ENCODE peak calls at places on chromosome 4, in eight cellular contexts. One of them, this sample, is unnamed.

GRCh38 chr4:69787879-69788278 is 27.5 kb upstream of the SULT1B1 start:
- DNase-seq in adrenal gland: no peak
- DNase-seq in cardiac fibroblast: peak; percentile 52
- DNase-seq in HFF-Myc: no peak
- DNase-seq in upper lobe of right lung: no peak
- DNase-seq in HepG2: no peak
- DNase-seq in Peyer's patch: no peak
- DNase-seq in stomach: no peak
- DNase-seq in this sample: no peak

GRCh38 chr4:2949782-2950125 is 13.5 kb downstream of the NOP14 start:
- DNase-seq in HepG2: no peak
- DNase-seq in upper lobe of right lung: no peak
- DNase-seq in stomach: no peak
- DNase-seq in cardiac fibroblast: no peak
- DNase-seq in HFF-Myc: no peak
- DNase-seq in adrenal gland: no peak
- DNase-seq in Peyer's patch: no peak
- DNase-seq in this sample: no peak

GRCh38 chr4:110139815-110140214 is 58.6 kb downstream of the ELOVL6 start:
- DNase-seq in HFF-Myc: no peak
- DNase-seq in adrenal gland: no peak
- DNase-seq in Peyer's patch: no peak
- DNase-seq in HepG2: no peak
- DNase-seq in cardiac fibroblast: no peak
- DNase-seq in upper lobe of right lung: no peak
- DNase-seq in stomach: no peak
- DNase-seq in this sample: no peak

GRCh38 chr4:164780839-164781238 is 26.9 kb downstream of the SMIM31 start:
- DNase-seq in upper lobe of right lung: no peak
- DNase-seq in HepG2: no peak
- DNase-seq in adrenal gland: no peak
- DNase-seq in Peyer's patch: no peak
- DNase-seq in stomach: no peak
- DNase-seq in HFF-Myc: no peak
- DNase-seq in cardiac fibroblast: no peak
- DNase-seq in this sample: no peak

GRCh38 chr4:77025643-77026321 is 50.0 kb downstream of the CCNI start:
- DNase-seq in HepG2: no peak
- DNase-seq in stomach: no peak
- DNase-seq in Peyer's patch: no peak
- DNase-seq in upper lobe of right lung: no peak
- DNase-seq in cardiac fibroblast: peak; percentile 73
- DNase-seq in adrenal gland: no peak
- DNase-seq in HFF-Myc: no peak
- DNase-seq in this sample: peak; percentile 55

GRCh38 chr4:151206241-151207005 is 70.5 kb upstream of the PRSS48 start:
- DNase-seq in HepG2: no peak
- DNase-seq in HFF-Myc: no peak
- DNase-seq in Peyer's patch: no peak
- DNase-seq in upper lobe of right lung: no peak
- DNase-seq in cardiac fibroblast: peak; percentile 46
- DNase-seq in stomach: no peak
- DNase-seq in adrenal gland: no peak
- DNase-seq in this sample: no peak

GRCh38 chr4:143559757-143560147 is 46.2 kb downstream of the SMARCA5 start:
- DNase-seq in HepG2: no peak
- DNase-seq in cardiac fibroblast: no peak
- DNase-seq in Peyer's patch: peak; percentile 18
- DNase-seq in stomach: no peak
- DNase-seq in adrenal gland: no peak
- DNase-seq in upper lobe of right lung: no peak
- DNase-seq in HFF-Myc: no peak
- DNase-seq in this sample: no peak

GRCh38 chr4:174218127-174218790 is 65.2 kb downstream of the FBXO8 start:
- DNase-seq in upper lobe of right lung: no peak
- DNase-seq in cardiac fibroblast: no peak
- DNase-seq in Peyer's patch: no peak
- DNase-seq in HFF-Myc: no peak
- DNase-seq in HepG2: no peak
- DNase-seq in stomach: no peak
- DNase-seq in adrenal gland: peak; percentile 22
- DNase-seq in this sample: peak; percentile 5

GRCh38 chr4:68905598-68906237 is 45.9 kb downstream of the UGT2A3 start:
- DNase-seq in Peyer's patch: no peak
- DNase-seq in stomach: peak; percentile 43
- DNase-seq in upper lobe of right lung: no peak
- DNase-seq in HFF-Myc: no peak
- DNase-seq in HepG2: no peak
- DNase-seq in cardiac fibroblast: no peak
- DNase-seq in adrenal gland: no peak
- DNase-seq in this sample: no peak

GRCh38 chr4:168587326-168588125 is 90.7 kb downstream of the PALLD start:
- DNase-seq in HepG2: no peak
- DNase-seq in upper lobe of right lung: no peak
- DNase-seq in stomach: no peak
- DNase-seq in adrenal gland: no peak
- DNase-seq in cardiac fibroblast: peak; percentile 93
- DNase-seq in Peyer's patch: no peak
- DNase-seq in HFF-Myc: no peak
- DNase-seq in this sample: peak; percentile 76

GRCh38 chr4:120850048-120850599 is 72.4 kb downstream of the PRDM5 start:
- DNase-seq in adrenal gland: no peak
- DNase-seq in stomach: no peak
- DNase-seq in upper lobe of right lung: no peak
- DNase-seq in Peyer's patch: no peak
- DNase-seq in HepG2: no peak
- DNase-seq in cardiac fibroblast: peak; percentile 66
- DNase-seq in HFF-Myc: peak; percentile 49
- DNase-seq in this sample: peak; percentile 85

GRCh38 chr4:573122-573892 is 2.8 kb downstream of the TMEM271 start:
- DNase-seq in adrenal gland: no peak
- DNase-seq in Peyer's patch: no peak
- DNase-seq in upper lobe of right lung: no peak
- DNase-seq in HFF-Myc: no peak
- DNase-seq in HepG2: no peak
- DNase-seq in cardiac fibroblast: no peak
- DNase-seq in stomach: no peak
- DNase-seq in this sample: no peak

GRCh38 chr4:576245-576821 is at the start of gene TMEM271:
- DNase-seq in Peyer's patch: no peak
- DNase-seq in stomach: no peak
- DNase-seq in upper lobe of right lung: no peak
- DNase-seq in adrenal gland: no peak
- DNase-seq in cardiac fibroblast: no peak
- DNase-seq in HepG2: no peak
- DNase-seq in HFF-Myc: no peak
- DNase-seq in this sample: no peak

GRCh38 chr4:576991-577498 is 950 bp upstream of the TMEM271 start:
- DNase-seq in adrenal gland: no peak
- DNase-seq in cardiac fibroblast: no peak
- DNase-seq in stomach: no peak
- DNase-seq in upper lobe of right lung: no peak
- DNase-seq in HFF-Myc: no peak
- DNase-seq in Peyer's patch: no peak
- DNase-seq in HepG2: no peak
- DNase-seq in this sample: no peak

GRCh38 chr4:574346-575161 is 1.5 kb downstream of the TMEM271 start:
- DNase-seq in cardiac fibroblast: no peak
- DNase-seq in stomach: no peak
- DNase-seq in Peyer's patch: no peak
- DNase-seq in adrenal gland: no peak
- DNase-seq in HFF-Myc: no peak
- DNase-seq in upper lobe of right lung: no peak
- DNase-seq in HepG2: no peak
- DNase-seq in this sample: no peak

DNA sequence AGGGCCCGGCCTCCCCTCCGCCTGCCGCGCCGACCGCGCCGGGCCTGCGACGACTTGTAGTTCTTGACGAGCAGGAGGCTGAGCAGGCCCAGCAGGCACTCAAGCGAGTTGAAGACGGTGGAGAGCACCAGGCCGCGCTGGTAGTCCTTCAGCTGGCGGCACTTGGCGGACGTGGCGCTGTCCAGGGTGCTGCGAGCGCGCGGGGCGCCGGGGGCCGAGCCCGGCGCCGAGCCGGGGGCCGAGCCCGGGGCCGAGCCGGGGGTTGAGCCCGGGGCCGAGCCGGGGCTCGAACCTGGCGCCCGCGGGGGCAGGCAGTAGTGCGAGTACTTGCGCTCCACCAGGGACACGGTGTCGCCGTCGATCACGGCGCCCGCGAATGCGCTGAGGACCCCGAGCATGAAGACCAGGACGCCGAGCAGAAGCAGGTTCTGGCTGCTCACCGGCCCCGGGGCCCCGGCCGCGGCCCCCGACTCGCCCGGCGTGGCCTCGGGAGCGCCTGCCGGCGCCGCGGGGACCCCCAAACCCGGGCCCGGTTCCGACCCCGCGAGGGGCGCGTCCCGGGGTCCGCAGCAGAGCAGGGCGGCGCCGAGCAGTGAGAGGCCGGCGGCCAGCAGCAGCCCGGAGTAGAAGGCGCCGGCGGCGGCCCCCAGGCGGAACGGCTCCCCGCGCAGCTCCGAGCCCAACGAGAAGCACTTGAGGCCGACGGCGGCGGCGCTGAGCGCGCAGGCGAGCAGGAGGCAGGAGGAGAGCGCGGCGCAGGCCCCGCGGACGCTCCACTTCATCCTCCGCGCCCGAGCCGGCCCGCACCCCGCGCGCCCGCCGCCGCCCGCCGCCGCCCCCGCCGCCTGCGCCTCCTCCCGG is 584 bp downstream of the TMEM271 start:
- DNase-seq in adrenal gland: peak; percentile 48
- DNase-seq in HFF-Myc: no peak
- DNase-seq in HepG2: no peak
- DNase-seq in upper lobe of right lung: no peak
- DNase-seq in stomach: no peak
- DNase-seq in Peyer's patch: no peak
- DNase-seq in cardiac fibroblast: peak; percentile 49
- DNase-seq in this sample: peak; percentile 47
- H3K4me3 ChIP-seq in adrenal gland: no peak overlapping the region
- H3K4me3 ChIP-seq in HFF-Myc: no peak overlapping the region
- H3K4me3 ChIP-seq in HepG2: no peak overlapping the region
- H3K4me3 ChIP-seq in upper lobe of right lung: no peak overlapping the region
- H3K4me3 ChIP-seq in stomach: peak overlapping the region; percentile 14
- H3K4me3 ChIP-seq in Peyer's patch: peak overlapping the region; percentile 14
- H3K4me3 ChIP-seq in cardiac fibroblast: no peak overlapping the region
- H3K4me3 ChIP-seq in this sample: no peak overlapping the region

DNA sequence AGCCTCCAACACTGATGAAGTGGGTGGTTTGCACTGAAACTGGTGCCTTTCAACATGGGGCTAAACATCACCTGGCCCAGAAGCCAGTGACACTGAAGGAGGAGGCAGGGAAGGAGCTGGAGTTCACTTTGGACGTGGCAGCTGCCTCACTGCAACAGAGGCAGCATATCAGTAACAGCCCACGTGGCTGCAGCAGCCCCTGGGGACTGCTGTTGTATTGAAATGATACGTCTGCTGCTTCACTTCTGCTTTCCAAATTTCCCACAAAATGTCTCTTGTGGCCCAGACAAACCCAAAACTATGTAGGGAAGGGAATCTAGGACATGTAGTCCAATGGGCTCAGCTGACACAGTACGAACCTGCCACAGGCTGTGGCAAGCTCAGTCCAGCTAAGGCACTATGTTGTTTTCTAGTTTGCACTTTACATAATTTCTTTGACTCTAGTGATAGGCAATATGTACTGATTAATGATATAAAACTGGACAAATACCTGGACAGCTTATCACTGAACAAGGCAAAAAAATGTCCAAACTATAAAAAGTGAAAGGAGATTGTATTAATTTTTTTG is 84.7 kb upstream of the RAPGEF2 start:
- DNase-seq in HepG2: no peak
- DNase-seq in Peyer's patch: peak; percentile 47
- DNase-seq in cardiac fibroblast: peak; percentile 30
- DNase-seq in stomach: no peak
- DNase-seq in upper lobe of right lung: no peak
- DNase-seq in adrenal gland: no peak
- DNase-seq in HFF-Myc: no peak
- DNase-seq in this sample: no peak
- TF ChIP-seq CTCF in HepG2: no peak
- TF ChIP-seq CTCF in Peyer's patch: no peak
- TF ChIP-seq CTCF in cardiac fibroblast: no peak
- TF ChIP-seq CTCF in stomach: no peak
- TF ChIP-seq CTCF in upper lobe of right lung: no peak
- TF ChIP-seq CTCF in adrenal gland: no peak
- TF ChIP-seq CTCF in HFF-Myc: no peak
- TF ChIP-seq CTCF in this sample: no peak

DNA sequence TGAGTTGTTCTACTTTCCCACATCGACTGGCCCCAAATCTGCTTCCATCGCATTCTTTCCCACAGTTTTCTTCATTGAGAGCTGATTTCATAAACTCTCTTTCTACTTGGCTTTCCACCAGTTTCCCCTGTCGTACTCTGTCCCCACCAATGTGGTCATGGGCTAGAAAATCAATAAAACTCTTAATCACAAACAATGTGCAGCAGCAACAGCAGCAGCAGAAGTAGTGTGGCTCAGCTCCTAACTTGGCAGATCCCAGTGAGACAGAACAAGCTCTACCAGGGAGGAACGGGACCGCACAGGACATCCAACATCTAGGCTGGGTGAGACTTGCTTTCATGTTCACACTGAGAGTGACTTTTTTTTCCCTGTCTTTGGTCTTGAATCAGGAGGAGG is 3.1 kb upstream of the SETD7 start:
- DNase-seq in HepG2: no peak
- DNase-seq in adrenal gland: no peak
- DNase-seq in upper lobe of right lung: no peak
- DNase-seq in HFF-Myc: no peak
- DNase-seq in Peyer's patch: no peak
- DNase-seq in stomach: no peak
- DNase-seq in cardiac fibroblast: no peak
- DNase-seq in this sample: no peak
- H3K4me3 ChIP-seq in HepG2: no peak overlapping the region
- H3K4me3 ChIP-seq in adrenal gland: no peak overlapping the region
- H3K4me3 ChIP-seq in upper lobe of right lung: no peak overlapping the region
- H3K4me3 ChIP-seq in HFF-Myc: no peak overlapping the region
- H3K4me3 ChIP-seq in Peyer's patch: no peak overlapping the region
- H3K4me3 ChIP-seq in stomach: no peak overlapping the region
- H3K4me3 ChIP-seq in cardiac fibroblast: no peak overlapping the region
- H3K4me3 ChIP-seq in this sample: no peak overlapping the region

GRCh38 chr4:81740492-81740891 is 268.8 kb upstream of the RASGEF1B start:
- DNase-seq in HepG2: no peak
- DNase-seq in cardiac fibroblast: no peak
- DNase-seq in Peyer's patch: no peak
- DNase-seq in HFF-Myc: no peak
- DNase-seq in upper lobe of right lung: no peak
- DNase-seq in stomach: no peak
- DNase-seq in adrenal gland: peak; percentile 32
- DNase-seq in this sample: no peak

GRCh38 chr4:81732980-81733379 is 261.3 kb upstream of the RASGEF1B start:
- DNase-seq in adrenal gland: no peak
- DNase-seq in HFF-Myc: no peak
- DNase-seq in stomach: no peak
- DNase-seq in cardiac fibroblast: no peak
- DNase-seq in HepG2: no peak
- DNase-seq in upper lobe of right lung: no peak
- DNase-seq in Peyer's patch: no peak
- DNase-seq in this sample: no peak

GRCh38 chr4:81737865-81738559 is 266.3 kb upstream of the RASGEF1B start:
- DNase-seq in cardiac fibroblast: no peak
- DNase-seq in HFF-Myc: no peak
- DNase-seq in upper lobe of right lung: no peak
- DNase-seq in HepG2: peak; percentile 1
- DNase-seq in adrenal gland: no peak
- DNase-seq in Peyer's patch: no peak
- DNase-seq in stomach: no peak
- DNase-seq in this sample: no peak

GRCh38 chr4:81738891-81739290 is 267.2 kb upstream of the RASGEF1B start:
- DNase-seq in Peyer's patch: no peak
- DNase-seq in HepG2: no peak
- DNase-seq in upper lobe of right lung: no peak
- DNase-seq in cardiac fibroblast: no peak
- DNase-seq in stomach: no peak
- DNase-seq in adrenal gland: no peak
- DNase-seq in HFF-Myc: no peak
- DNase-seq in this sample: no peak

GRCh38 chr4:81736324-81736723 is 264.6 kb upstream of the RASGEF1B start:
- DNase-seq in adrenal gland: no peak
- DNase-seq in upper lobe of right lung: no peak
- DNase-seq in cardiac fibroblast: no peak
- DNase-seq in HepG2: no peak
- DNase-seq in Peyer's patch: no peak
- DNase-seq in stomach: no peak
- DNase-seq in HFF-Myc: no peak
- DNase-seq in this sample: no peak
- TF ChIP-seq CTCF in adrenal gland: no peak
- TF ChIP-seq CTCF in upper lobe of right lung: no peak
- TF ChIP-seq CTCF in cardiac fibroblast: no peak
- TF ChIP-seq CTCF in HepG2: no peak
- TF ChIP-seq CTCF in Peyer's patch: no peak
- TF ChIP-seq CTCF in stomach: no peak
- TF ChIP-seq CTCF in HFF-Myc: no peak
- TF ChIP-seq CTCF in this sample: no peak